ENCODE peak calls at places on chromosomes 5 and 9, in seven cellular contexts. N is IMR-90, S is mesendoderm, G is neuronal stem cell, V is H1, W is H9, T is trophoblast cell. H is an unnamed sample.

GRCh38 chr9:21856301-21857094 is 54.1 kb downstream of the MTAP start:
- DNase-seq in N (peak; percentile 51), S (no peak), G (no peak), V (no peak), W (no peak), T (no peak), H (peak; percentile 33)

GRCh38 chr5:173412566-173412965 is 84.4 kb upstream of the STC2 start:
- DNase-seq in N (peak; percentile 66), S (peak; percentile 9), G (no peak), V (no peak), W (no peak), T (no peak), H (no peak)

GRCh38 chr9:104784098-104784497 is 20.2 kb downstream of the NIPSNAP3B start:
- DNase-seq in N (no peak), S (no peak), G (no peak), V (no peak), W (no peak), T (no peak), H (no peak)

GRCh38 chr5:1152156-1152555 is 40.3 kb upstream of the SLC12A7 start:
- DNase-seq in N (no peak), S (no peak), G (no peak), V (no peak), W (no peak), T (no peak), H (no peak)

GRCh38 chr9:123419721-123420559 is 63.9 kb downstream of the CRB2 start:
- DNase-seq in N (no peak), S (no peak), G (no peak), V (no peak), W (no peak), T (no peak), H (no peak)

GRCh38 chr5:133602829-133603380 is 9.4 kb downstream of the FSTL4 start:
- DNase-seq in N (no peak), S (no peak), G (no peak), V (no peak), W (no peak), T (no peak), H (no peak)

GRCh38 chr5:88045931-88046461 is 222.6 kb downstream of the TMEM161B start:
- DNase-seq in N (no peak), S (no peak), G (no peak), V (no peak), W (no peak), T (no peak), H (no peak)

GRCh38 chr5:36584009-36584875 is 22.2 kb upstream of the SLC1A3 start:
- DNase-seq in N (no peak), S (no peak), G (no peak), V (no peak), W (no peak), T (no peak), H (no peak)

GRCh38 chr5:107032629-107033028 is 638.1 kb downstream of the EFNA5 start:
- DNase-seq in N (peak; percentile 1), S (no peak), G (no peak), V (no peak), W (no peak), T (no peak), H (no peak)

GRCh38 chr5:94744906-94745305 is 126.4 kb downstream of the SLF1 start:
- DNase-seq in N (no peak), S (no peak), G (no peak), V (no peak), W (no peak), T (no peak), H (no peak)

GRCh38 chr5:74957906-74958305 is 91.7 kb upstream of the FAM169A start:
- DNase-seq in N (no peak), S (peak; percentile 48), G (no peak), V (no peak), W (no peak), T (no peak), H (no peak)

GRCh38 chr9:132744881-132745761 is 74.9 kb downstream of the GTF3C4 start:
- DNase-seq in N (no peak), S (peak; percentile 56), G (peak; percentile 44), V (no peak), W (peak; percentile 63), T (no peak), H (peak; percentile 6)

GRCh38 chr5:119578937-119579336 is 50.4 kb upstream of the FAM170A start:
- DNase-seq in N (peak; percentile 2), S (peak; percentile 87), G (no peak), V (no peak), W (peak; percentile 64), T (no peak), H (peak; percentile 18)

GRCh38 chr9:6805532-6805931 is 47.8 kb downstream of the KDM4C start:
- DNase-seq in N (peak; percentile 80), S (no peak), G (no peak), V (peak; percentile 3), W (no peak), T (no peak), H (peak; percentile 44)

GRCh38 chr9:76310991-76311390 is 83.2 kb downstream of the RFK start:
- DNase-seq in N (no peak), S (no peak), G (no peak), V (no peak), W (no peak), T (peak; percentile 67), H (no peak)

GRCh38 chr9:88993871-88994819 is 2.9 kb downstream of the S1PR3 start:
- DNase-seq in N (no peak), S (no peak), G (no peak), V (peak; percentile 26), W (no peak), T (no peak), H (no peak)

GRCh38 chr5:36585696-36586095 is 20.7 kb upstream of the SLC1A3 start:
- DNase-seq in N (no peak), S (no peak), G (no peak), V (no peak), W (no peak), T (no peak), H (no peak)

DNA sequence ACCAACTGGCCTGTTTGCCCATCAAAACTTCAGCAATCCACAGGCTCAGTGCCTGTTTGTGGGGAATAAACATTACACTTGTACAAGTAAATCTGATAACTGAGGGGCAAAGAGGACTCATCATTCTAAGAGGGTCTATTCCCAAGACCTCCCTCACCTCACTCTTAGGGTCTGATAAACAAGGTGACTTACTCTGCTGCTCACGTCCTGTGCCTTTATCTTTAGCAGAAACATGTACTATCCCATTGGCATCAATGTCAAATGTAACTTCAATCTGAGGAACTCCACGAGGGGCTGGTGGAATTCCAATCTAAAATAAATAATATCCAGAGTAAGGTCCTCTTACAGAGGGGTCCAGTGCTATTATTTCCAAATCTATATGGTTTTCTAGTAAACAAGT is 14.6 kb upstream of the ETF1 start:
- DNase-seq in N (no peak), S (no peak), G (no peak), V (no peak), W (no peak), T (no peak), H (no peak)
- H3K23ac ChIP-seq in N (no peak overlapping the region), S (no peak overlapping the region), G (no peak overlapping the region), V (no peak overlapping the region), W (no peak overlapping the region), T (no peak overlapping the region), H (no peak overlapping the region)

GRCh38 chr9:35366627-35367026 is 123.3 kb upstream of the RUSC2 start:
- DNase-seq in N (no peak), S (no peak), G (no peak), V (no peak), W (no peak), T (no peak), H (no peak)

GRCh38 chr9:35364817-35365585 is 124.9 kb upstream of the RUSC2 start:
- DNase-seq in N (no peak), S (peak; percentile 23), G (no peak), V (no peak), W (no peak), T (no peak), H (no peak)

GRCh38 chr9:35370241-35370640 is 119.7 kb upstream of the RUSC2 start:
- DNase-seq in N (no peak), S (no peak), G (no peak), V (no peak), W (no peak), T (no peak), H (no peak)

DNA sequence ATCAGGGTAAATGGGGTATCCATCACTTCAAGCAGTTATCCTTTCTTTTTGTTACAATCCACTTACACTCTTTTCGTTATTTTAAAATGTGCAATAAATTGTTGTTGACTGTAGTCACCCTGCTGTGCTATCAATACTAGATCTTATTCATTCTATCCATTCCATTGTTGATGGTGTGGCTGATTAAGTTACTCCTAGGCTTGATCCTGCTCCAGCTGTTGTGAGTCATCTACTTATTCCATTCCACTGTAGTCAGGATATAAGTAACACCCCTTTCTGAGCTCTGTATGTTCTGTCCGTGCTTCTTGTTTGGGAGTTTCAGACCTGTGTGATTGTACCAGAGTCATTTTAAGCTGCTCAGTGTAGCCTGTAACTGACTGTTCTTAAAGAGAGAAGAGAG is 122.5 kb upstream of the RUSC2 start:
- DNase-seq in N (peak; percentile 93), S (peak; percentile 74), G (no peak), V (no peak), W (no peak), T (peak; percentile 77), H (peak; percentile 76)
- H3K18ac ChIP-seq in N (peak overlapping the region; percentile 51), S (no peak overlapping the region), G (no peak overlapping the region), V (no peak overlapping the region), W (no peak overlapping the region), T (no peak overlapping the region), H (no peak overlapping the region)

DNA sequence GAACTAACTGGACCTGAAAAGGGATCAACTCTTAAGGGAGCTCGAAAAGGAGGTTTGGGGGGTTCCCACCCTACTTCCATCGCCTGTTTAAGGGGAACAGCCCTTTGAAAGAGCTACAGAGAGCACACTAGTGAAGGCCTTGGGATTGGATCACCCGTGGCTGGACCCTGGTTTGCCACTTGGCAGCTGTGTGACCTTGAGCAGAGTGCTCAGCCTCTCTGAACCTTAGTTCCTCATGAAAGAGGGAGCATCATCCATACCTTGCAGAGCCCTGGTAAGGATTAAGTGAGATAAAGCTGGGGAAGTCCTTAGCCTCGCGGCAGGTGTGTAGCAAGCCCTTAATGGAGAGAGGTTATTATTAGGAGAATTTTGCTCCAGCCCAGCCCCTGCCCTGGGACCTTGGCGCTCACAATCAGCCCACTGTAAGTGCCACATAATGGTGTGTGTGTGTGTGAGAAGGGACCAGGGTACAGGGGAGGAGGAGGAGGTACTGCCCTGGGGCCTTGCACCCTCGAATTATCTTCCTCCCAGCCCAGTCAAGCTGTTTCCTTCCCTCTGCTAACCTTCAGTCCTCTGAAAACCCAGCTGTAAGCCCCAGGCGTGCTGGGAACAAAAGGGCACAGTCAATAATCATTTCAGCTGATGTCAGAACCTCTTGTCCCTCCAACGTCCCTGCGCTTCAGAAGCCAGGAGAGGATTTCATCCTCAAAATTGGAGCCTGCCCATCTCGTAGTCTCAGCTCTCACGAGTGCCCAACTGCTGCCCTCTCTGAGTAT is 42.9 kb downstream of the FOXI1 start:
- DNase-seq in N (no peak), S (no peak), G (no peak), V (peak; percentile 17), W (no peak), T (no peak), H (no peak)
- H4K8ac ChIP-seq in N (no peak overlapping the region), S (no peak overlapping the region), G (no peak overlapping the region), V (no peak overlapping the region), W (no peak overlapping the region), T (no peak overlapping the region), H (no peak overlapping the region)

GRCh38 chr5:66450988-66451387 is 145.2 kb upstream of the MAST4 start:
- DNase-seq in N (no peak), S (no peak), G (no peak), V (no peak), W (no peak), T (no peak), H (no peak)

GRCh38 chr5:66459728-66460127 is 136.5 kb upstream of the MAST4 start:
- DNase-seq in N (no peak), S (no peak), G (no peak), V (no peak), W (no peak), T (no peak), H (no peak)

GRCh38 chr5:66452109-66452508 is 144.1 kb upstream of the MAST4 start:
- DNase-seq in N (no peak), S (no peak), G (no peak), V (no peak), W (no peak), T (no peak), H (no peak)

GRCh38 chr5:66454186-66455078 is 141.8 kb upstream of the MAST4 start:
- DNase-seq in N (no peak), S (peak; percentile 6), G (no peak), V (no peak), W (no peak), T (peak; percentile 80), H (no peak)
- H3K23ac ChIP-seq in N (no peak overlapping the region), S (no peak overlapping the region), G (no peak overlapping the region), V (no peak overlapping the region), W (no peak overlapping the region), T (no peak overlapping the region), H (no peak overlapping the region)